ENCODE peak calls at places on chromosomes 13 and 19, in seven cellular contexts. S is stimulated activated CD8-positive, alpha-beta memory T cell treated with anti-CD3 and anti-CD28 coated beads, Interleukin-4, amount 100 ng/mL, for 4 hours; L is nucleus accumbens; D is ureter; P is iris pigment epithelial cell; M is activated CD8-positive, alpha-beta memory T cell treated with anti-CD3 and anti-CD28 coated beads for 1 hour; B is LHCN-M2. I is an unnamed sample.

GRCh38 chr13:51942189-51942588 is 69.1 kb downstream of the ATP7B start:
- DNase-seq in S (no peak), L (no peak), D (no peak), P (no peak), M (no peak), B (no peak), I (no peak)

GRCh38 chr19:30857388-30857787 is 485.2 kb downstream of the ZNF536 start:
- DNase-seq in S (no peak), L (no peak), D (no peak), P (no peak), M (no peak), B (no peak), I (no peak)

GRCh38 chr19:42477933-42478332 is 35.2 kb upstream of the CXCL17 start:
- DNase-seq in S (no peak), L (no peak), D (no peak), P (no peak), M (no peak), B (no peak), I (no peak)

GRCh38 chr13:101397742-101398141 is 18.6 kb downstream of the NALCN start:
- DNase-seq in S (no peak), L (no peak), D (no peak), P (peak; percentile 65), M (no peak), B (peak; percentile 95), I (peak; percentile 92)

GRCh38 chr19:34960103-34960805 is 3.8 kb downstream of the ZNF792 start:
- DNase-seq in S (no peak), L (no peak), D (no peak), P (peak; percentile 49), M (no peak), B (peak; percentile 96), I (peak; percentile 99)

GRCh38 chr13:104106705-104107393 is 1040.6 kb upstream of the SLC10A2 start:
- DNase-seq in S (no peak), L (no peak), D (no peak), P (peak; percentile 80), M (no peak), B (no peak), I (peak; percentile 71)

GRCh38 chr13:47708386-47708785 is 292.7 kb downstream of the SUCLA2 start:
- DNase-seq in S (no peak), L (no peak), D (no peak), P (peak; percentile 46), M (no peak), B (peak; percentile 48), I (peak; percentile 69)

GRCh38 chr19:50465986-50466771 is 10.1 kb upstream of the EMC10 start:
- DNase-seq in S (no peak), L (no peak), D (no peak), P (no peak), M (no peak), B (peak; percentile 7), I (no peak)

GRCh38 chr19:19943848-19944582 is 43.3 kb downstream of the ZNF93 start:
- DNase-seq in S (no peak), L (no peak), D (no peak), P (no peak), M (no peak), B (no peak), I (no peak)

GRCh38 chr13:39035799-39036198 is 2.1 kb downstream of the PROSER1 start:
- DNase-seq in S (no peak), L (no peak), D (no peak), P (no peak), M (no peak), B (no peak), I (no peak)

GRCh38 chr19:639251-640155 is at the start of gene FGF22:
- DNase-seq in S (peak; percentile 94), L (peak; percentile 87), D (peak; percentile 91), P (peak; percentile 87), M (peak; percentile 85), B (peak; percentile 71), I (no peak)

GRCh38 chr13:93226623-93227279 is at the start of gene GPC6:
- DNase-seq in S (no peak), L (peak; percentile 29), D (no peak), P (peak; percentile 93), M (no peak), B (peak; percentile 94), I (peak; percentile 92)